ENCODE peak calls at places on chromosomes 4 and X, in eight cellular contexts. H is activated naive CD4-positive, alpha-beta T cell treated with anti-CD3 and anti-CD28 coated beads for 36 hours; M is mesendoderm; Y is NCI-H1930; X is AG08395; J is iris pigment epithelial cell; K is activated CD4-positive, alpha-beta T cell treated with anti-CD3 and anti-CD28 coated beads for 1 hour; R is Caco-2. T is an unnamed sample.
A peak's percentile ranks its signal among the peaks of the same experiment; 100 is the strongest.

GRCh38 chr4:54165438-54165837 is 63.7 kb upstream of the PDGFRA start:
- DNase-seq in H (no peak), M (peak; percentile 63), Y (no peak), X (peak; percentile 93), J (peak; percentile 89), K (no peak), R (peak; percentile 7), T (peak; percentile 86)

GRCh38 chr4:56656346-56656643 is 24.8 kb downstream of the HOPX start:
- DNase-seq in H (peak; percentile 63), M (no peak), Y (no peak), X (no peak), J (no peak), K (no peak), R (no peak), T (no peak)

GRCh38 chr4:177853198-177853597 is 411.0 kb upstream of the AGA start:
- DNase-seq in H (no peak), M (no peak), Y (no peak), X (no peak), J (no peak), K (no peak), R (no peak), T (no peak)

GRCh38 chrX:53048169-53049126 is at the start of gene GPR173:
- DNase-seq in H (no peak), M (peak; percentile 68), Y (peak; percentile 12), X (peak; percentile 70), J (peak; percentile 60), K (no peak), R (no peak), T (no peak)

GRCh38 chr4:151099976-151100417 is 569 bp downstream of the RPS3A start:
- DNase-seq in H (no peak), M (no peak), Y (no peak), X (peak; percentile 52), J (peak; percentile 41), K (no peak), R (no peak), T (no peak)

GRCh38 chrX:8873102-8873501 is 71.9 kb upstream of the FAM9A start:
- DNase-seq in H (no peak), M (no peak), Y (no peak), X (no peak), J (no peak), K (no peak), R (no peak), T (no peak)

GRCh38 chr4:140049024-140049923 is 104.7 kb downstream of the MAML3 start:
- DNase-seq in H (peak; percentile 78), M (peak; percentile 99), Y (peak; percentile 91), X (peak; percentile 20), J (peak; percentile 78), K (peak; percentile 32), R (peak; percentile 76), T (no peak)

GRCh38 chr4:8174970-8175369 is 16.4 kb upstream of the ABLIM2 start:
- DNase-seq in H (no peak), M (no peak), Y (no peak), X (no peak), J (no peak), K (no peak), R (no peak), T (no peak)

GRCh38 chr4:133147922-133148689 is 988 bp upstream of the PCDH10 start:
- DNase-seq in H (no peak), M (peak; percentile 87), Y (peak; percentile 35), X (no peak), J (peak; percentile 36), K (no peak), R (no peak), T (no peak)

GRCh38 chr4:5366421-5366820 is 315.1 kb downstream of the STK32B start:
- DNase-seq in H (no peak), M (no peak), Y (no peak), X (peak; percentile 59), J (peak; percentile 22), K (no peak), R (no peak), T (no peak)

GRCh38 chr4:113148925-113149324 is 99.5 kb downstream of the ANK2 start:
- DNase-seq in H (no peak), M (peak; percentile 79), Y (no peak), X (no peak), J (no peak), K (no peak), R (peak; percentile 42), T (no peak)

GRCh38 chr4:6589444-6589843 is 14.5 kb downstream of the MAN2B2 start:
- DNase-seq in H (no peak), M (no peak), Y (no peak), X (no peak), J (no peak), K (no peak), R (no peak), T (no peak)

GRCh38 chr4:185534850-185535761 is at the start of gene PDLIM3:
- DNase-seq in H (peak; percentile 6), M (peak; percentile 80), Y (peak; percentile 69), X (no peak), J (peak; percentile 49), K (no peak), R (peak; percentile 73), T (no peak)

GRCh38 chr4:83603130-83603529 is 67.2 kb downstream of the GPAT3 start:
- DNase-seq in H (no peak), M (no peak), Y (no peak), X (no peak), J (no peak), K (no peak), R (no peak), T (no peak)

GRCh38 chr4:123547818-123548200 is 151.2 kb downstream of the SPRY1 start:
- DNase-seq in H (no peak), M (no peak), Y (no peak), X (no peak), J (no peak), K (no peak), R (no peak), T (no peak)

GRCh38 chr4:151627491-151627890 is 133.3 kb downstream of the GATB start:
- DNase-seq in H (no peak), M (no peak), Y (no peak), X (peak; percentile 40), J (peak; percentile 14), K (no peak), R (no peak), T (no peak)

GRCh38 chr4:15852524-15852923 is 74.4 kb downstream of the CD38 start:
- DNase-seq in H (no peak), M (no peak), Y (no peak), X (no peak), J (no peak), K (no peak), R (no peak), T (no peak)